ENCODE peak calls at places on chromosomes 13 and 19, in nine cellular contexts. One of them, this sample, is unnamed.

GRCh38 chr19:35027851-35028599 is 2.2 kb upstream of the SCN1B start:
- DNase-seq in RCC 7860: no peak
- DNase-seq in fibroblast of mammary gland: peak; percentile 33
- DNase-seq in amniotic epithelial cell: no peak
- DNase-seq in SW 1271: no peak
- DNase-seq in NCI-H460: no peak
- DNase-seq in RPMI8226: no peak
- DNase-seq in BJ: no peak
- DNase-seq in foreskin fibroblast: peak; percentile 53
- DNase-seq in this sample: no peak

GRCh38 chr13:20391597-20392452 is 133.8 kb downstream of the CRYL1 start:
- DNase-seq in NCI-H460: no peak
- DNase-seq in RPMI8226: no peak
- DNase-seq in amniotic epithelial cell: no peak
- DNase-seq in foreskin fibroblast: no peak
- DNase-seq in BJ: no peak
- DNase-seq in SW 1271: no peak
- DNase-seq in fibroblast of mammary gland: no peak
- DNase-seq in RCC 7860: no peak
- DNase-seq in this sample: no peak

GRCh38 chr13:106569233-106570095 is 1.5 kb upstream of the ARGLU1 start:
- DNase-seq in SW 1271: no peak
- DNase-seq in NCI-H460: no peak
- DNase-seq in foreskin fibroblast: no peak
- DNase-seq in amniotic epithelial cell: no peak
- DNase-seq in BJ: no peak
- DNase-seq in fibroblast of mammary gland: no peak
- DNase-seq in RCC 7860: no peak
- DNase-seq in RPMI8226: no peak
- DNase-seq in this sample: no peak

GRCh38 chr19:6048808-6049405 is 61.4 kb downstream of the RFX2 start:
- DNase-seq in BJ: no peak
- DNase-seq in RCC 7860: peak; percentile 50
- DNase-seq in fibroblast of mammary gland: peak; percentile 68
- DNase-seq in foreskin fibroblast: peak; percentile 86
- DNase-seq in RPMI8226: peak; percentile 79
- DNase-seq in SW 1271: peak; percentile 22
- DNase-seq in NCI-H460: peak; percentile 73
- DNase-seq in amniotic epithelial cell: peak; percentile 50
- DNase-seq in this sample: peak; percentile 53

GRCh38 chr19:55525289-55526101 is 11.4 kb downstream of the SBK2 start:
- DNase-seq in SW 1271: no peak
- DNase-seq in amniotic epithelial cell: no peak
- DNase-seq in RPMI8226: no peak
- DNase-seq in NCI-H460: no peak
- DNase-seq in foreskin fibroblast: no peak
- DNase-seq in RCC 7860: no peak
- DNase-seq in BJ: no peak
- DNase-seq in fibroblast of mammary gland: no peak
- DNase-seq in this sample: no peak

GRCh38 chr19:19447536-19448237 is 42.2 kb downstream of the GATAD2A start:
- DNase-seq in RCC 7860: no peak
- DNase-seq in BJ: no peak
- DNase-seq in RPMI8226: no peak
- DNase-seq in SW 1271: no peak
- DNase-seq in fibroblast of mammary gland: peak; percentile 25
- DNase-seq in amniotic epithelial cell: peak; percentile 60
- DNase-seq in NCI-H460: no peak
- DNase-seq in foreskin fibroblast: peak; percentile 41
- DNase-seq in this sample: no peak

GRCh38 chr19:55255618-55256423 is 3.0 kb downstream of the PPP6R1 start:
- DNase-seq in RCC 7860: peak; percentile 52
- DNase-seq in amniotic epithelial cell: peak; percentile 42
- DNase-seq in NCI-H460: no peak
- DNase-seq in fibroblast of mammary gland: peak; percentile 81
- DNase-seq in foreskin fibroblast: peak; percentile 48
- DNase-seq in BJ: no peak
- DNase-seq in RPMI8226: peak; percentile 41
- DNase-seq in SW 1271: no peak
- DNase-seq in this sample: peak; percentile 63

GRCh38 chr19:10744848-10745293 is 27.0 kb downstream of the DNM2 start:
- DNase-seq in amniotic epithelial cell: no peak
- DNase-seq in foreskin fibroblast: no peak
- DNase-seq in SW 1271: no peak
- DNase-seq in RPMI8226: no peak
- DNase-seq in RCC 7860: no peak
- DNase-seq in BJ: no peak
- DNase-seq in fibroblast of mammary gland: no peak
- DNase-seq in NCI-H460: no peak
- DNase-seq in this sample: no peak

GRCh38 chr19:44212865-44213346 is 574 bp downstream of the ZNF227 start:
- DNase-seq in foreskin fibroblast: peak; percentile 65
- DNase-seq in RCC 7860: no peak
- DNase-seq in RPMI8226: no peak
- DNase-seq in NCI-H460: peak; percentile 1
- DNase-seq in BJ: no peak
- DNase-seq in amniotic epithelial cell: peak; percentile 56
- DNase-seq in fibroblast of mammary gland: peak; percentile 59
- DNase-seq in SW 1271: no peak
- DNase-seq in this sample: no peak

GRCh38 chr13:59734393-59734792 is 429.3 kb downstream of the DIAPH3 start:
- DNase-seq in BJ: no peak
- DNase-seq in amniotic epithelial cell: no peak
- DNase-seq in foreskin fibroblast: no peak
- DNase-seq in fibroblast of mammary gland: no peak
- DNase-seq in NCI-H460: no peak
- DNase-seq in RCC 7860: no peak
- DNase-seq in RPMI8226: no peak
- DNase-seq in SW 1271: no peak
- DNase-seq in this sample: no peak

GRCh38 chr13:42146359-42146758 is 97.9 kb downstream of the DGKH start:
- DNase-seq in BJ: no peak
- DNase-seq in NCI-H460: no peak
- DNase-seq in RPMI8226: no peak
- DNase-seq in RCC 7860: no peak
- DNase-seq in fibroblast of mammary gland: no peak
- DNase-seq in SW 1271: no peak
- DNase-seq in amniotic epithelial cell: peak; percentile 56
- DNase-seq in foreskin fibroblast: no peak
- DNase-seq in this sample: no peak

GRCh38 chr13:70568571-70568970 is 460.3 kb upstream of the KLHL1 start:
- DNase-seq in RCC 7860: peak; percentile 29
- DNase-seq in RPMI8226: peak; percentile 29
- DNase-seq in SW 1271: no peak
- DNase-seq in foreskin fibroblast: peak; percentile 28
- DNase-seq in fibroblast of mammary gland: peak; percentile 42
- DNase-seq in amniotic epithelial cell: peak; percentile 21
- DNase-seq in NCI-H460: peak; percentile 49
- DNase-seq in BJ: peak; percentile 0
- DNase-seq in this sample: peak; percentile 25

GRCh38 chr19:45156751-45157150 is 4.0 kb downstream of the NKPD1 start:
- DNase-seq in RCC 7860: no peak
- DNase-seq in RPMI8226: no peak
- DNase-seq in BJ: no peak
- DNase-seq in NCI-H460: no peak
- DNase-seq in fibroblast of mammary gland: no peak
- DNase-seq in SW 1271: no peak
- DNase-seq in foreskin fibroblast: no peak
- DNase-seq in amniotic epithelial cell: no peak
- DNase-seq in this sample: no peak